ENCODE peak calls at places on chromosomes 3 and 15, in four cellular contexts. D is psoas muscle, Y is stomach, P is fibroblast of villous mesenchyme. N is an unnamed sample.

GRCh38 chr3:190281308-190282051 is 40.8 kb downstream of the CLDN1 start:
- DNase-seq in D (no peak), P (peak; percentile 68), Y (no peak), N (no peak)

GRCh38 chr15:40764766-40765136 is 883 bp downstream of the GCHFR start:
- DNase-seq in D (peak; percentile 35), Y (no peak), P (no peak), N (no peak)

GRCh38 chr3:50381315-50381714 is 22.0 kb upstream of the TMEM115 start:
- DNase-seq in P (no peak), D (no peak), Y (no peak), N (no peak)

GRCh38 chr3:193563999-193564398 is 9.3 kb upstream of the ATP13A4 start:
- DNase-seq in D (no peak), Y (peak; percentile 66), P (no peak), N (no peak)

GRCh38 chr15:35005933-35006332 is 17.8 kb upstream of the ZNF770 start:
- DNase-seq in Y (no peak), P (no peak), D (no peak), N (no peak)

GRCh38 chr15:67072442-67072841 is 7.0 kb downstream of the SMAD3 start:
- DNase-seq in Y (no peak), P (no peak), D (no peak), N (no peak)

GRCh38 chr3:191143224-191143623 is 55.8 kb upstream of the OSTN start:
- DNase-seq in Y (no peak), D (no peak), P (no peak), N (no peak)

GRCh38 chr15:70508561-70509281 is 254.6 kb downstream of the UACA start:
- DNase-seq in Y (no peak), P (peak; percentile 76), D (no peak), N (peak; percentile 76)

GRCh38 chr3:112627419-112627818 is 13.5 kb downstream of the CCDC80 start:
- DNase-seq in D (peak; percentile 57), P (no peak), Y (no peak), N (no peak)

GRCh38 chr3:181326637-181327223 is 337.2 kb upstream of the DNAJC19 start:
- DNase-seq in P (no peak), D (no peak), Y (no peak), N (no peak)

GRCh38 chr3:170670504-170670903 is 84.6 kb upstream of the SLC7A14 start:
- DNase-seq in P (no peak), Y (no peak), D (no peak), N (no peak)

GRCh38 chr3:11944052-11944673 is 60.0 kb upstream of the SYN2 start:
- DNase-seq in D (no peak), P (peak; percentile 19), Y (peak; percentile 28), N (peak; percentile 7)

GRCh38 chr3:150097588-150097890 is 126.8 kb upstream of the PFN2 start:
- DNase-seq in P (peak; percentile 54), Y (no peak), D (no peak), N (no peak)
- H3K4me3 ChIP-seq in P (no peak overlapping the region), Y (no peak overlapping the region), D (no peak overlapping the region), N (no peak overlapping the region)

GRCh38 chr3:145248928-145249327 is 912.1 kb downstream of the PLOD2 start:
- DNase-seq in D (no peak), P (no peak), Y (no peak), N (no peak)
- TF ChIP-seq CTCF in D (no peak), P (no peak), Y (no peak), N (no peak)

DNA sequence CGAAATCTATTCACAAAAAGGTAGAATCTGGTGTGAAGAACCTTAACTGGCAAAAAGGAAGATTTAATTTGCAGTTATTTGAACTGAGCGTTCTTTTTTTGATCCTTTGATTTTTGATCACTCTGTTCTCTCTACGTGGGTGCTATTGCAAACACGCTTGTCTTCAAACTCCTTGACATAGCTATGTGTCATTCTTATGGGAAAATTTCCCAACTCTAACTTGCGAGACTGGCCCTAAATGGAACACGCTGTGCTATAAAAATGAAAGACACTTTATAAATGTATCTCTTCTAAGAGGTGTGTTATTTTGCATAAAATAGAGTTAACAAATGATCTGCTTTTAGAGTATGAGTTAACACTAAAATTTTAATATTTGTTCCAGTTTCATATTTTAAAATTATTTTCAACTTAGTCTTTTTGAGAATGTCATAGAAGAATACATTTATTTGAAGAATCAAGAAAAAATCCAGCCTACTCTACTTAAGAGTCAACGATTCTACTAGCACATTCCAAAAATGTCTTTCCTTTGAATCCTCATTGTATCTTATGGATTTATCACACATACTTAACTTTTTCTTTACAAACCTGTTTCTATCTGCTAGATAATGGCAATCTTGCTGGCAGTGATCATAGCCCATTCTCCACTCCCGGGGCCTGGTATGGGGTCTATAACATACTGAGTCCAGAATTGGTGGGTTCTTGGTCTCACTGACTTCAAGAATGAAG is 610.0 kb upstream of the TBL1XR1 start:
- DNase-seq in Y (no peak), D (no peak), P (no peak), N (no peak)
- H3K4me3 ChIP-seq in Y (no peak overlapping the region), D (no peak overlapping the region), P (no peak overlapping the region), N (no peak overlapping the region)

DNA sequence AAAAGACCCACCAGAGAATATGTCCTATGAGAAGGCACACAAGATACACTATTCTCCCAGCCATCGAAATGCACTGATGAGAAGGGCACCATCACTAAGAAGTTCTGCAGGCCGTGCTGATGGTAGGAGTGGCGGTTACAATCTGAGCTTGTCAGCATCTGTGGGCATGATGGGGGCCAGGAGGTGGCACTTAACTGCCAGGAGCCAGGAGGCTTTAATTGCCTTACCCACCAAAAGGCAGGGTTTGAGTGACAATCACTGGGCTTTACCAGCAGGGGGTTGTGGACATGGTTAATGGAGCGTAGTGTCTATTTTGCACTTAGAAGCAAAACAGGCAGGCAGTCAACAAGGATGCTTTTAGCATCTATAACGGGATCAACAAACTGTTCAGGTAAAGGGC is 16.0 kb upstream of the SQOR start:
- DNase-seq in D (no peak), Y (no peak), P (no peak), N (no peak)
- TF ChIP-seq CTCF in D (no peak), Y (no peak), P (no peak), N (no peak)